ENCODE peak calls at places on chromosomes 12 and 14, in nine cellular contexts. P is CD4-positive, alpha-beta T cell; J is NCI-H1092; A is Caki2; D is aorta; K is activated CD4-positive, alpha-beta T cell treated with anti-CD3 and anti-CD28 coated beads, Interleukin-2, amount 50 U/mL, for 1 hour; L is activated T-cell treated with anti-CD3 and anti-CD28 coated beads, Interleukin-2, amount 50 U/mL, for 72 hours; W is nephron progenitor cell; Y is NCI-H1436. X is an unnamed sample.

GRCh38 chr12:2341051-2341751 is 288.4 kb downstream of the CACNA1C start:
- DNase-seq in D (no peak), J (no peak), K (no peak), P (no peak), A (no peak), W (no peak), Y (no peak), L (no peak), X (no peak)

GRCh38 chr12:112176321-112177010 is 51.1 kb downstream of the TRAFD1 start:
- DNase-seq in Y (no peak), P (no peak), K (no peak), D (no peak), L (no peak), J (no peak), W (no peak), A (no peak), X (no peak)

GRCh38 chr14:81269100-81269978 is 48.6 kb upstream of the GTF2A1 start:
- DNase-seq in K (no peak), Y (peak; percentile 50), L (peak; percentile 35), J (peak; percentile 50), P (no peak), W (peak; percentile 33), A (peak; percentile 66), D (no peak), X (peak; percentile 15)

GRCh38 chr14:55850803-55851202 is 267.4 kb upstream of the PELI2 start:
- DNase-seq in K (no peak), L (no peak), Y (no peak), J (no peak), D (no peak), A (no peak), P (no peak), W (no peak), X (no peak)

GRCh38 chr12:59084758-59085383 is 164.6 kb upstream of the LRIG3 start:
- DNase-seq in L (no peak), J (no peak), A (no peak), P (no peak), D (no peak), W (peak; percentile 70), Y (no peak), K (no peak), X (no peak)

GRCh38 chr12:98373019-98373554 is 142.3 kb upstream of the TMPO start:
- DNase-seq in A (peak; percentile 19), K (no peak), P (no peak), J (peak; percentile 49), L (peak; percentile 12), D (no peak), W (peak; percentile 12), Y (peak; percentile 64), X (peak; percentile 72)

GRCh38 chr14:81170104-81170828 is 50.5 kb downstream of the GTF2A1 start:
- DNase-seq in W (peak; percentile 85), L (peak; percentile 87), J (peak; percentile 84), P (peak; percentile 79), D (peak; percentile 97), A (peak; percentile 87), K (peak; percentile 86), Y (peak; percentile 83), X (peak; percentile 59)

GRCh38 chr14:64682173-64682710 is 22.0 kb upstream of the PLEKHG3 start:
- DNase-seq in J (no peak), D (peak; percentile 92), W (no peak), L (no peak), Y (no peak), A (peak; percentile 67), P (no peak), K (no peak), X (no peak)

GRCh38 chr12:113103756-113104450 is 31.7 kb downstream of the RASAL1 start:
- DNase-seq in K (peak; percentile 61), P (peak; percentile 47), W (peak; percentile 53), Y (no peak), J (peak; percentile 46), A (no peak), D (no peak), L (peak; percentile 78), X (no peak)

GRCh38 chr14:38412654-38413053 is 156.8 kb upstream of the CLEC14A start:
- DNase-seq in W (no peak), K (no peak), J (no peak), P (no peak), A (no peak), L (no peak), D (no peak), Y (no peak), X (no peak)

GRCh38 chr12:32761716-32762115 is 6.0 kb upstream of the YARS2 start:
- DNase-seq in W (no peak), J (no peak), P (no peak), D (no peak), K (no peak), A (no peak), L (no peak), Y (no peak), X (no peak)

GRCh38 chr12:124786065-124786964 is 77.3 kb downstream of the SCARB1 start:
- DNase-seq in A (no peak), W (peak; percentile 90), D (peak; percentile 89), J (no peak), P (no peak), K (no peak), L (no peak), Y (peak; percentile 87), X (no peak)

GRCh38 chr12:54936736-54937135 is 47.8 kb downstream of the TESPA1 start:
- DNase-seq in L (no peak), Y (no peak), A (peak; percentile 30), W (no peak), P (no peak), K (no peak), D (no peak), J (no peak), X (no peak)

X was measured in NCI-H2081 treated with DMSO at 0.1 percent for 48 hours.